ENCODE peak calls at places on chromosomes 7 and 10, in five cellular contexts. H is K562, D is GM12878, N is H1, Q is HepG2. X is an unnamed sample.

GRCh38 chr10:103465411-103466179 is 6.9 kb upstream of the CALHM1 start:
- DNase-seq in H (no peak), D (no peak), N (no peak), Q (no peak), X (no peak)

GRCh38 chr7:88184848-88185304 is 35.0 kb downstream of the SRI start:
- DNase-seq in H (peak; percentile 37), D (peak; percentile 58), N (no peak), Q (no peak), X (no peak)

GRCh38 chr10:78188459-78188858 is 154.8 kb downstream of the RPS24 start:
- DNase-seq in H (no peak), D (no peak), N (no peak), Q (no peak), X (no peak)

GRCh38 chr10:124134251-124134650 is 40.9 kb upstream of the CHST15 start:
- DNase-seq in H (no peak), D (no peak), N (no peak), Q (no peak), X (no peak)

GRCh38 chr7:117673367-117673766 is 193.5 kb downstream of the CFTR start:
- DNase-seq in H (no peak), D (no peak), N (peak; percentile 69), Q (no peak), X (no peak)

GRCh38 chr7:135499818-135500217 is 10.1 kb downstream of the CNOT4 start:
- DNase-seq in H (no peak), D (no peak), N (no peak), Q (no peak), X (no peak)

GRCh38 chr10:120369831-120370230 is 87.2 kb upstream of the PLPP4 start:
- DNase-seq in H (no peak), D (no peak), N (no peak), Q (no peak), X (no peak)

GRCh38 chr10:61110188-61110844 is 166.3 kb upstream of the RHOBTB1 start:
- DNase-seq in H (no peak), D (no peak), N (no peak), Q (no peak), X (no peak)

GRCh38 chr7:47093835-47094234 is 488.1 kb downstream of the TNS3 start:
- DNase-seq in H (no peak), D (no peak), N (no peak), Q (no peak), X (no peak)

GRCh38 chr7:55063633-55064032 is 44.8 kb downstream of the EGFR start:
- DNase-seq in H (no peak), D (no peak), N (no peak), Q (no peak), X (no peak)

GRCh38 chr7:112069879-112070321 is 136.3 kb downstream of the DOCK4 start:
- DNase-seq in H (no peak), D (no peak), N (no peak), Q (no peak), X (no peak)

GRCh38 chr7:47946581-47947354 is 1.5 kb downstream of the PKD1L1 start:
- DNase-seq in H (no peak), D (no peak), N (no peak), Q (no peak), X (no peak)

GRCh38 chr7:139744768-139745250 is 33.0 kb downstream of the HIPK2 start:
- DNase-seq in H (no peak), D (no peak), N (no peak), Q (no peak), X (no peak)

GRCh38 chr10:42976353-42977031 is 100.4 kb upstream of the RET start:
- DNase-seq in H (no peak), D (no peak), N (no peak), Q (no peak), X (peak; percentile 36)

GRCh38 chr10:32417906-32418547 is 27.9 kb upstream of the CCDC7 start:
- DNase-seq in H (no peak), D (no peak), N (no peak), Q (no peak), X (no peak)

GRCh38 chr7:2515424-2516193 is 4.0 kb upstream of the LFNG start:
- DNase-seq in H (no peak), D (no peak), N (no peak), Q (no peak), X (no peak)

GRCh38 chr7:92639213-92639896 is 49.2 kb upstream of the FAM133B start:
- DNase-seq in H (no peak), D (no peak), N (no peak), Q (no peak), X (no peak)

GRCh38 chr10:28248092-28248491 is 54.8 kb downstream of the MPP7 start:
- DNase-seq in H (no peak), D (no peak), N (no peak), Q (no peak), X (no peak)

GRCh38 chr10:113479346-113480080 is 73.3 kb upstream of the HABP2 start:
- DNase-seq in H (no peak), D (no peak), N (no peak), Q (no peak), X (no peak)

GRCh38 chr7:139034855-139035587 is 821 bp downstream of the ZC3HAV1L start:
- DNase-seq in H (no peak), D (no peak), N (peak; percentile 64), Q (no peak), X (peak; percentile 85)

GRCh38 chr10:33571616-33572015 is 237.1 kb upstream of the NRP1 start:
- DNase-seq in H (no peak), D (no peak), N (no peak), Q (no peak), X (no peak)

GRCh38 chr7:2540133-2540532 is 15.2 kb downstream of the BRAT1 start:
- DNase-seq in H (no peak), D (no peak), N (no peak), Q (no peak), X (no peak)

GRCh38 chr10:132104471-132105301 is 38.9 kb downstream of the JAKMIP3 start:
- DNase-seq in H (no peak), D (no peak), N (peak; percentile 35), Q (no peak), X (no peak)

GRCh38 chr7:141737118-141737835 is 881 bp upstream of the SSBP1 start:
- DNase-seq in H (peak; percentile 57), D (no peak), N (no peak), Q (peak; percentile 25), X (peak; percentile 24)

GRCh38 chr7:30470783-30471182 is 7.8 kb downstream of the NOD1 start:
- DNase-seq in H (peak; percentile 33), D (no peak), N (no peak), Q (no peak), X (no peak)

DNA sequence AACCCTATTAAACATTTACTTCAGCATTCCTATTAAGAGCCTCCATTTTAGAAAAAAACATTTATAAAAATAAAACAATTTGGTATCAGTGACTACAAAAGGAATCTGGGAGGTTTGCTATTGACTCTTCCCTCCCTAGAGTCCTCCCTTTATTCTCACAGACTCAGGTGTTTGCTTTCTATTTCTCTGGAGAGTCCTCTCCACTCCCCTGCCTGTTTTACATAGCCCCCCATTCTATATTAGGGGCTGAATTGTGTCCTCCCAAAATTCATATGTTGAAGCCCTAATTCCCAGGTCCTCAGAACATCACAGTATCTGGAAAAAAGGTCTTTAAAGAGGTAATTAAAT is 69.8 kb downstream of the COA1 start:
- DNase-seq in H (no peak), D (no peak), N (no peak), Q (no peak), X (no peak)
- H3K4me3 ChIP-seq in H (no peak overlapping the region), D (no peak overlapping the region), N (no peak overlapping the region), Q (no peak overlapping the region), X (no peak overlapping the region)

DNA sequence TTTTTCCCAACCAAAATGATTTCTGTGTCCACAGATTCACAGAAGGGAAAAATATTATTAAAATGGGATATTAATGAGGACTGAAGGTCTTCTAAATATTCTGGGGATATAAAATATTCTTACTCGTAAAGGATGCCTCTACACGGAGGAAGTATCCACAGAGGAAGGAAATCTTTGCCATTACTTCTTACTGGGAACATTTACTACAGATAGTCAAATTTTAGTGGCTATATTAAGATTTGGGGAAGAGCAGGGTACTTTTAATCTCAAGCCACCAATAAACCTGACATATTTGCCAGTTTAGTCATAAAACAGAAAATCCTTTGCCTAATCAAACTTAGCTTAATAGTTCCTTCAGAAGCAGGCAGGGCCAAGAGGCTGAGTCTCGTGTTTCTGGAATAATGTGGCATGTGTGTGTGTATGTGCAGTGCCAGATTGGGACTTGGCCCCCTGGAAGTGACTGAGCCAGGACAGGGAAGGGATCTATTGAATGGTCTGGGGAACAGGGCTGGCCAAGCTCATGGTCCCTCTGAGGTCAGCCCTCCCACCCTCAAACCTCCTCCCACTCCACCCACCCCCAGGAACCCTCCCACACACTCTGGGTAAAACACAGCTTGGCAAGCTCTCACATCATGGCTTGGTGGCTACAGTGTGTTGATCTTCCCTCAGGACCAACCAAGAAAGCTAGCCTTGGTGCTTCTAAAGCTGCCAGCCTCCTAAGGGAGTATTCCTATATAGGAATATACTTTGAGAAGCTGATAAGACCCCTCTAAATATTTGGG is 1.7 kb upstream of the PIK3CG start:
- DNase-seq in H (peak; percentile 83), D (no peak), N (no peak), Q (no peak), X (no peak)
- TF ChIP-seq TAF1 in H (peak; percentile 62), D (no peak), N (no peak), Q (no peak), X (no peak)

GRCh38 chr7:70405241-70405640 is 726.7 kb upstream of the GALNT17 start:
- DNase-seq in H (no peak), D (no peak), N (no peak), Q (no peak), X (no peak)

GRCh38 chr7:70410134-70410750 is 721.7 kb upstream of the GALNT17 start:
- DNase-seq in H (no peak), D (no peak), N (no peak), Q (no peak), X (no peak)

GRCh38 chr7:70408477-70408876 is 723.5 kb upstream of the GALNT17 start:
- DNase-seq in H (no peak), D (no peak), N (no peak), Q (no peak), X (no peak)

GRCh38 chr7:70406419-70407189 is 725.3 kb upstream of the GALNT17 start:
- DNase-seq in H (no peak), D (no peak), N (no peak), Q (no peak), X (peak; percentile 80)

GRCh38 chr7:70408891-70409290 is 723.1 kb upstream of the GALNT17 start:
- DNase-seq in H (no peak), D (no peak), N (no peak), Q (no peak), X (no peak)
- H2AFZ ChIP-seq in H (no peak overlapping the region), D (no peak overlapping the region), N (no peak overlapping the region), Q (no peak overlapping the region), X (no peak overlapping the region)

GRCh38 chr10:107650939-107651338 is 486.4 kb upstream of the SORCS1 start:
- DNase-seq in H (no peak), D (no peak), N (no peak), Q (no peak), X (no peak)

GRCh38 chr10:107649249-107649648 is 484.7 kb upstream of the SORCS1 start:
- DNase-seq in H (no peak), D (no peak), N (no peak), Q (no peak), X (no peak)

GRCh38 chr10:107656932-107657331 is 492.4 kb upstream of the SORCS1 start:
- DNase-seq in H (no peak), D (no peak), N (no peak), Q (no peak), X (no peak)

DNA sequence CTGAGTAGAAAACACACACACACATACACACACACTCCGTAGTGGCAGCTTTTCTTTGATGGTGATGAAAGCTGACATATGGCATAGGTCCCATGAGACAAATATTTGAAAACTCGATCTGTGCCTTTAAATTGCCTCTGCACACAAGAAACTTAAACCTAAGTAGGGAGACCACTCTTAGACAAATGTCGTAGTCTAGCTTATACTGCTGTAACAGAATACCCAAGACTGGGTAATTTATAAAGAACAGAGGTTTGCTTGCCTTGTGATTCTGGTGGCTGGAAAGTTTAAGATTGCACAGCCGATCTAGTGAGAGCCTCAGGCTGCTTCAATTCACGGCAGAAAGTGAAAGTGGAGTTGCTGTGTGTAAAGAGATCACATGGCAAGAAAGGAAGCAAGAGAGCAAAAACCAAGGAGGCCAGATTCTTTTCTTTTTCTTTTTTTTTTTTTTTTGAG is 489.4 kb upstream of the SORCS1 start:
- DNase-seq in H (no peak), D (peak; percentile 37), N (no peak), Q (no peak), X (no peak)
- H3K4me3 ChIP-seq in H (no peak overlapping the region), D (peak overlapping the region; percentile 62), N (no peak overlapping the region), Q (no peak overlapping the region), X (no peak overlapping the region)

X was measured in SK-N-SH.